ENCODE peak calls at places on chromosomes 7 and 10, in seven cellular contexts. F, G, P, R, Y, U and M are unnamed samples.

GRCh38 chr10:91389636-91390512 is 20.3 kb upstream of the HECTD2 start:
- DNase-seq in F (no peak), G (no peak), P (peak), R (no peak), Y (peak), U (no peak), M (no peak)

GRCh38 chr7:99293167-99293566 is 20.5 kb downstream of the MYH16 start:
- DNase-seq in F (no peak), G (no peak), P (no peak), R (no peak), Y (no peak), U (no peak), M (no peak)

GRCh38 chr7:134440067-134440466 is 18.8 kb downstream of the AKR1B1 start:
- DNase-seq in F (no peak), G (no peak), P (no peak), R (no peak), Y (no peak), U (no peak), M (no peak)

GRCh38 chr7:37534893-37535610 is 86.4 kb upstream of the ELMO1 start:
- DNase-seq in F (no peak), G (no peak), P (no peak), R (no peak), Y (no peak), U (no peak), M (no peak)

GRCh38 chr7:65438593-65438992 is 64.9 kb downstream of the ZNF92 start:
- DNase-seq in F (no peak), G (peak), P (peak), R (no peak), Y (peak), U (no peak), M (peak)

GRCh38 chr10:95353123-95353522 is 62.3 kb upstream of the PDLIM1 start:
- DNase-seq in F (no peak), G (no peak), P (no peak), R (no peak), Y (no peak), U (no peak), M (no peak)

GRCh38 chr7:55964802-55965470 is 551 bp downstream of the NIPSNAP2 start:
- DNase-seq in F (peak), G (no peak), P (peak), R (peak), Y (peak), U (peak), M (peak)

GRCh38 chr7:41003031-41003925 is 699.6 kb downstream of the INHBA start:
- DNase-seq in F (peak), G (no peak), P (peak), R (no peak), Y (peak), U (peak), M (no peak)

GRCh38 chr7:36985866-36986402 is 261.6 kb upstream of the AOAH start:
- DNase-seq in F (no peak), G (no peak), P (no peak), R (no peak), Y (no peak), U (no peak), M (no peak)

GRCh38 chr7:88432321-88432720 is 125.6 kb upstream of the STEAP4 start:
- DNase-seq in F (no peak), G (no peak), P (no peak), R (no peak), Y (no peak), U (no peak), M (no peak)

GRCh38 chr7:8249121-8249520 is 12.8 kb downstream of the ICA1 start:
- DNase-seq in F (no peak), G (no peak), P (no peak), R (no peak), Y (no peak), U (no peak), M (no peak)

GRCh38 chr10:3911241-3911640 is 126.2 kb upstream of the KLF6 start:
- DNase-seq in F (no peak), G (no peak), P (no peak), R (no peak), Y (no peak), U (no peak), M (no peak)
- H3K4me3 ChIP-seq in F (no peak), G (no peak), P (no peak), R (no peak), Y (no peak), U (no peak), M (no peak)

GRCh38 chr10:129877773-129878371 is 86.2 kb downstream of the EBF3 start:
- DNase-seq in F (no peak), G (no peak), P (no peak), R (no peak), Y (peak), U (no peak), M (no peak)
- TF ChIP-seq CTCF in F (peak), G (peak), P (peak), R (peak), Y (peak), U (no peak), M (no peak)

GRCh38 chr10:70500339-70500738 is 21.8 kb downstream of the PALD1 start:
- DNase-seq in F (no peak), G (no peak), P (no peak), R (no peak), Y (no peak), U (no peak), M (no peak)
- H3K4me3 ChIP-seq in F (no peak), G (no peak), P (no peak), R (no peak), Y (no peak), U (no peak), M (no peak)

GRCh38 chr10:64863836-64864235 is 1342.6 kb downstream of the REEP3 start:
- DNase-seq in F (no peak), G (no peak), P (no peak), R (no peak), Y (no peak), U (no peak), M (no peak)

DNA sequence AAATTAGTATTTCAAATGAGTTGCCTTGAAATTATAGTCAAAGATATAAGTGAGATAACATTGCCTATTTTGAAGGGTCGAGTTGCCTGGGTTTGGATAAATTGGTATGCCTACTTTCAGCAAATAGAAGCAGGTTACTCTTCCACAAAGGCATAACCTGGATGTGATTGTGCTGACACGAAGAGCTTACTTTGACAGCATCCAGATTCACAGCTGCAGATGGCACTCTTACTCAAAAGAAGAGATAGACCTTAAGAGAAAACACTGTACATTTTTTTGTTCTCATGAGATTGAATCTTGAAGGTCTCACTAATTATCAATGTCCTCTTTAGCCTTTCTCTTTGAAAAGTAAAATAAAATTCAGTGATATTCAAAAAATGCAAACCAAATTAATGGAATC is 1338.7 kb downstream of the REEP3 start:
- DNase-seq in F (no peak), G (no peak), P (no peak), R (no peak), Y (no peak), U (no peak), M (no peak)
- TF ChIP-seq CTCF in F (no peak), G (no peak), P (no peak), R (no peak), Y (no peak), U (no peak), M (no peak)

GRCh38 chr10:1058017-1058416 is 1.8 kb downstream of the WDR37 start:
- DNase-seq in F (peak), G (no peak), P (no peak), R (no peak), Y (no peak), U (no peak), M (no peak)
- H3K4me3 ChIP-seq in F (no peak), G (peak), P (no peak), R (peak), Y (peak), U (no peak), M (no peak)

DNA sequence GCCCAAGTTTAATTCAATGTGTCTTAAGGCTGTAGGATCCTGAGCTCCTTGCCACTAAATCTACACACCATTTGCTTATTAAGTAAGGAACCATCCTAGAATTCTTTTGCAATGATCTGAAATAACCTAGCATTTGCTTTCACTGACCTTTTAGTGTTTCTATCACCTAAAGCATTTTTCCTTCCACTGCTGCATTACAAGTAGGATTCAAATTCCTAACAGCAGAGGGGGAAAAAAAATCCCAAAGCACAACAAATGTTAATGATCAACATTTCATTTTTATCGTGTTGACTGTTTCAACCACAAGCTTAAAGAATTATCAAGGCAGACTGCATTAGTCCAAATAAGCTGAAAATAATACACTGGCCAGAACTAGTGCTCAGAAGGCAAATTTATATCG is 174.7 kb upstream of the TCF7L2 start:
- DNase-seq in F (no peak), G (no peak), P (no peak), R (no peak), Y (peak), U (no peak), M (no peak)
- TF ChIP-seq CTCF in F (no peak), G (peak), P (peak), R (no peak), Y (peak), U (no peak), M (no peak)